ENCODE peak calls at places on chromosomes 11 and 22, in nine cellular contexts. Q, C, O, G, D, L, Y, F and W are unnamed samples.

GRCh38 chr11:68043349-68044144 is 4.7 kb downstream of the TCIRG1 start:
- DNase-seq in O (no peak), D (peak), L (no peak), C (no peak), Y (peak), Q (no peak), G (no peak), F (no peak), W (no peak)

GRCh38 chr22:26952004-26952403 is 294.6 kb downstream of the MIAT start:
- DNase-seq in G (no peak), O (no peak), L (no peak), Y (no peak), C (no peak), D (no peak), F (no peak), Q (no peak), W (no peak)

GRCh38 chr22:24433868-24434471 is 6.6 kb downstream of the ADORA2A start:
- DNase-seq in F (peak), L (no peak), Q (no peak), Y (no peak), D (no peak), C (peak), G (no peak), O (no peak), W (no peak)

GRCh38 chr11:131868769-131869482 is 498.5 kb downstream of the NTM start:
- DNase-seq in C (no peak), Q (no peak), G (no peak), Y (no peak), F (no peak), L (no peak), O (no peak), D (no peak), W (no peak)

GRCh38 chr22:46203590-46203980 is 46.5 kb downstream of the CDPF1 start:
- DNase-seq in F (no peak), C (no peak), Y (no peak), D (no peak), G (no peak), Q (no peak), L (no peak), O (no peak), W (peak)

GRCh38 chr11:107598225-107599139 is 7.5 kb downstream of the ELMOD1 start:
- DNase-seq in C (no peak), G (peak), L (no peak), D (no peak), Y (no peak), F (no peak), Q (peak), O (no peak), W (no peak)

GRCh38 chr22:49433717-49434611 is 393.7 kb downstream of the BRD1 start:
- DNase-seq in L (no peak), C (no peak), Y (no peak), F (no peak), Q (no peak), O (no peak), D (no peak), G (no peak), W (peak)

GRCh38 chr11:69272055-69272454 is 21.9 kb upstream of the MYEOV start:
- DNase-seq in Y (no peak), D (no peak), L (no peak), O (no peak), G (no peak), C (no peak), Q (no peak), F (no peak), W (no peak)

GRCh38 chr11:107898270-107898669 is 30.0 kb upstream of the RAB39A start:
- DNase-seq in O (no peak), C (no peak), F (no peak), G (no peak), L (no peak), Q (peak), D (no peak), Y (peak), W (no peak)

GRCh38 chr11:17745032-17745772 is 10.6 kb downstream of the KCNC1 start:
- DNase-seq in C (no peak), Q (no peak), O (no peak), F (peak), D (no peak), L (no peak), Y (no peak), G (no peak), W (no peak)

GRCh38 chr22:37284807-37285355 is 2.6 kb downstream of the CYTH4 start:
- DNase-seq in D (no peak), O (peak), Y (no peak), L (no peak), F (peak), G (peak), Q (peak), C (peak), W (no peak)

GRCh38 chr11:130886704-130887103 is 29.6 kb downstream of the SNX19 start:
- DNase-seq in O (no peak), D (no peak), F (no peak), C (no peak), Q (no peak), G (no peak), L (no peak), Y (peak), W (no peak)

GRCh38 chr11:129639300-129639699 is 176.3 kb upstream of the TMEM45B start:
- DNase-seq in F (no peak), L (no peak), Q (no peak), O (no peak), Y (peak), C (no peak), G (peak), D (no peak), W (no peak)

GRCh38 chr11:75386912-75387311 is 12.4 kb upstream of the RPS3 start:
- DNase-seq in D (no peak), F (no peak), C (no peak), O (no peak), Q (no peak), G (no peak), L (no peak), Y (no peak), W (peak)

GRCh38 chr11:14518820-14519219 is 1.4 kb downstream of the PSMA1 start:
- DNase-seq in L (no peak), Q (no peak), F (no peak), Y (no peak), D (no peak), O (no peak), G (no peak), C (no peak), W (no peak)

GRCh38 chr11:33684003-33684715 is 16.5 kb downstream of the C11orf91 start:
- DNase-seq in Y (no peak), F (no peak), D (no peak), G (no peak), L (no peak), Q (no peak), C (no peak), O (no peak), W (no peak)

GRCh38 chr22:39408807-39409206 is 9.2 kb downstream of the TAB1 start:
- DNase-seq in F (peak), Y (no peak), O (no peak), C (no peak), L (no peak), D (no peak), G (no peak), Q (no peak), W (no peak)

GRCh38 chr22:35355744-35356420 is 25.0 kb upstream of the HMOX1 start:
- DNase-seq in O (no peak), Y (peak), F (no peak), Q (no peak), G (no peak), L (no peak), C (no peak), D (no peak), W (no peak)

GRCh38 chr11:66570117-66570825 is 1.9 kb upstream of the CTSF start:
- DNase-seq in O (no peak), G (no peak), Q (peak), F (no peak), Y (no peak), C (no peak), D (no peak), L (no peak), W (no peak)

GRCh38 chr22:37345863-37346514 is 63.7 kb downstream of the CYTH4 start:
- DNase-seq in Q (no peak), L (no peak), F (no peak), O (no peak), G (no peak), Y (peak), C (no peak), D (peak), W (no peak)